ENCODE peak calls at places on chromosomes 4 and X, in four cellular contexts. S, G, R and J are unnamed samples.

GRCh38 chrX:77451041-77451440 is 3.9 kb downstream of the FGF16 start:
- DNase-seq in G (peak), R (no peak), S (no peak), J (no peak)

GRCh38 chrX:68112321-68112720 is 321.0 kb downstream of the OPHN1 start:
- DNase-seq in R (no peak), S (peak), G (no peak), J (no peak)

GRCh38 chr4:18291981-18292380 is 270.4 kb upstream of the LCORL start:
- DNase-seq in R (no peak), S (no peak), G (no peak), J (no peak)

GRCh38 chr4:2828758-2829181 is 14.9 kb upstream of the ADD1 start:
- DNase-seq in R (no peak), S (no peak), G (no peak), J (no peak)

GRCh38 chr4:128353791-128354190 is 66.2 kb upstream of the PGRMC2 start:
- DNase-seq in G (no peak), S (no peak), R (no peak), J (no peak)

GRCh38 chrX:12701625-12702024 is 89.6 kb upstream of the PRPS2 start:
- DNase-seq in S (peak), R (peak), G (peak), J (no peak)

GRCh38 chrX:132795211-132795610 is 163.2 kb downstream of the HS6ST2 start:
- DNase-seq in R (no peak), S (peak), G (no peak), J (no peak)

GRCh38 chr4:11741190-11741652 is 312.5 kb upstream of the HS3ST1 start:
- DNase-seq in G (no peak), S (no peak), R (no peak), J (no peak)

GRCh38 chr4:2793920-2794706 is 1.2 kb downstream of the SH3BP2 start:
- DNase-seq in R (no peak), G (no peak), S (peak), J (no peak)

GRCh38 chrX:15301924-15302323 is 13.5 kb downstream of the ASB11 start:
- DNase-seq in S (no peak), R (no peak), G (no peak), J (no peak)

GRCh38 chrX:41558531-41558930 is 111.4 kb downstream of the NYX start:
- DNase-seq in R (peak), S (peak), G (no peak), J (no peak)

GRCh38 chr4:179831274-179831673 is 2389.0 kb upstream of the AGA start:
- DNase-seq in S (no peak), G (no peak), R (no peak), J (no peak)

GRCh38 chr4:33411182-33411581 is 2691.0 kb downstream of the PCDH7 start:
- DNase-seq in G (no peak), R (no peak), S (no peak), J (no peak)

GRCh38 chrX:49270249-49270921 is 792 bp downstream of the PPP1R3F start:
- DNase-seq in S (peak), R (no peak), G (no peak), J (no peak)

GRCh38 chrX:10126044-10126443 is 30.7 kb upstream of the CLCN4 start:
- DNase-seq in R (no peak), S (no peak), G (no peak), J (no peak)

GRCh38 chr4:80798082-80798481 is 232.4 kb upstream of the BMP3 start:
- DNase-seq in R (no peak), S (no peak), G (no peak), J (no peak)

GRCh38 chrX:43939187-43939926 is 33.8 kb downstream of the NDP start:
- DNase-seq in G (no peak), R (peak), S (no peak), J (no peak)

GRCh38 chrX:65508851-65509250 is 25.7 kb downstream of the LAS1L start:
- DNase-seq in G (no peak), S (no peak), R (no peak), J (no peak)

GRCh38 chrX:71253253-71254091 is 468 bp downstream of the ZMYM3 start:
- DNase-seq in R (peak), S (peak), G (no peak), J (no peak)

GRCh38 chr4:1240721-1241465 is 8.0 kb downstream of the CTBP1 start:
- DNase-seq in G (no peak), R (no peak), S (no peak), J (peak)

GRCh38 chrX:9995855-9996339 is 28.7 kb downstream of the CLDN34 start:
- DNase-seq in G (no peak), S (peak), R (peak), J (no peak)

GRCh38 chrX:15471016-15471415 is 22.1 kb downstream of the PIR start:
- DNase-seq in G (no peak), S (peak), R (peak), J (no peak)

GRCh38 chr4:104575293-104575692 is 80.6 kb upstream of the CXXC4 start:
- DNase-seq in R (no peak), S (no peak), G (no peak), J (no peak)

GRCh38 chr4:8695237-8696219 is 103.0 kb downstream of the CPZ start:
- DNase-seq in S (no peak), G (no peak), R (no peak), J (no peak)

GRCh38 chr4:181085584-181085983 is 1157.6 kb upstream of the TENM3 start:
- DNase-seq in G (no peak), R (no peak), S (no peak), J (no peak)

GRCh38 chr4:155935389-155935986 is 18.2 kb downstream of the CTSO start:
- DNase-seq in G (no peak), S (no peak), R (no peak), J (no peak)

GRCh38 chr4:128347175-128347868 is 59.7 kb upstream of the PGRMC2 start:
- DNase-seq in R (no peak), G (no peak), S (no peak), J (no peak)

GRCh38 chrX:39957816-39958561 is 139.8 kb downstream of the BCOR start:
- DNase-seq in S (no peak), G (no peak), R (no peak), J (no peak)

GRCh38 chrX:15947648-15948317 is 93.2 kb upstream of the AP1S2 start:
- DNase-seq in R (peak), S (peak), G (peak), J (no peak)

GRCh38 chr4:139619644-139620043 is 46.0 kb upstream of the MGST2 start:
- DNase-seq in R (peak), S (peak), G (no peak), J (no peak)

GRCh38 chr4:173403051-173403450 is 4.1 kb upstream of the SCRG1 start:
- DNase-seq in S (no peak), G (no peak), R (no peak), J (no peak)

GRCh38 chrX:30712214-30712613 is 59.0 kb downstream of the GK start:
- DNase-seq in R (no peak), G (no peak), S (no peak), J (no peak)

GRCh38 chr4:111650553-111651183 is 494.6 kb upstream of the FAM241A start:
- DNase-seq in R (peak), G (no peak), S (peak), J (no peak)

DNA sequence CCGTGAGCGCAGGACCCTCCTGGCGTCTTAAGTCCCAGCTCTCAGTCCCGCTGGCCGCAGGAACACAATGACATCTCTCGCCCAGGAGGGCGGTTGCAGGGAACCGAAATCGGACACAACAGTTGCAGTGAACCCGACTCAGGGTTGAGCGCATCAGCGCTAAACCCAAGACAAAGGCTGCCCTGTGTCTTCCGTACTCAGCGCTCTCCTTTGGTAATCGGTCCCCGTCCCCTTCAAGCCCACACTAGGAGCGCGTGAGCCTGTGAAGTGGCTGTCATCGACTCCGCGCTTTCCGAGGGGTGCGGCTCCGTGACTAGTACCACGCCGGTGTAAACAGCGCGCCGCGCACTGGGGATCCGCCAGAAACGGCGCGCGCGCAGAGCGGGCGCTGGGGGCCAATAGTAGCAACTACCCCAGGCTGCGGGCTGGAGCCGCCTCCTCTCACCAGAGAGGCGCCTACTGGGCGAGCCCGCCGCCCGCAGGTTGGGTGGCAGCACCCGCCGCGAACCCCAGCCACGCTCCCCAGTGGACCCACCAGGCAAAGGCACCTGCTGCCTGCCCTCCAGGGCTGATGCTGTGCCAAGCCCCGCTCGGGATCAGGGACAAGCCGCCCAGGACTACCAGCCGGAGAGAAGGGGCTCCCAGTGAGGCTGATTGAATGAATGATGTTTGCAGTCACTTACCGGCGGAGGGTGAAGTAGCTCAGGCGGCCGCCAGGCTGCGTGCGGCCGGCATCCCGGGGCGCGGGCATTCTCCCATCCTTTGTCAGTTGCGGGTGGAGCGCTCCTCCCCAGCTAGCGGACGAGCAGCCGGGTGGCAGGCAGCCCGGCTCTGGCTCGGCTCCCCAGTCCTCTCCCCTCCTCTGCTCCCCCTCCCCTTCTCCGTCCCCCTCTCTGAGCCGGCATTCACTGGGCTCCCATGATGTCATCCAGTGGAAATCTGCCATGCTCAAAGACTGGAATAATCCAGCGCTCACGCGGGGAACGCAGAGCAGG is 370.4 kb upstream of the SMIM31 start:
- DNase-seq in R (peak), S (peak), G (no peak), J (no peak)
- TF ChIP-seq CTCF in R (peak), S (peak), G (no peak), J (no peak)

GRCh38 chr4:26660261-26660660 is 76.4 kb downstream of the TBC1D19 start:
- DNase-seq in R (no peak), S (no peak), G (no peak), J (no peak)
- TF ChIP-seq CTCF in R (no peak), S (no peak), G (no peak), J (no peak)

GRCh38 chr4:56995525-56995924 is 16.8 kb downstream of the POLR2B start:
- DNase-seq in G (no peak), R (peak), S (no peak), J (no peak)

GRCh38 chr4:56986952-56987351 is 8.3 kb downstream of the POLR2B start:
- DNase-seq in R (no peak), S (no peak), G (no peak), J (no peak)

GRCh38 chr4:56986192-56986591 is 7.5 kb downstream of the POLR2B start:
- DNase-seq in R (no peak), S (no peak), G (no peak), J (no peak)

GRCh38 chr4:56990109-56990508 is 11.4 kb downstream of the POLR2B start:
- DNase-seq in G (no peak), R (no peak), S (no peak), J (no peak)
- TF ChIP-seq CTCF in G (no peak), R (no peak), S (no peak), J (no peak)

GRCh38 chr4:183936047-183936446 is 30.9 kb downstream of the STOX2 start:
- DNase-seq in S (peak), R (no peak), G (no peak), J (no peak)

GRCh38 chr4:183940807-183941310 is 35.8 kb downstream of the STOX2 start:
- DNase-seq in R (no peak), S (no peak), G (no peak), J (no peak)

GRCh38 chr4:183936574-183937335 is 31.6 kb downstream of the STOX2 start:
- DNase-seq in R (no peak), G (no peak), S (no peak), J (no peak)

GRCh38 chr4:183932576-183932975 is 27.5 kb downstream of the STOX2 start:
- DNase-seq in G (no peak), R (no peak), S (no peak), J (no peak)

DNA sequence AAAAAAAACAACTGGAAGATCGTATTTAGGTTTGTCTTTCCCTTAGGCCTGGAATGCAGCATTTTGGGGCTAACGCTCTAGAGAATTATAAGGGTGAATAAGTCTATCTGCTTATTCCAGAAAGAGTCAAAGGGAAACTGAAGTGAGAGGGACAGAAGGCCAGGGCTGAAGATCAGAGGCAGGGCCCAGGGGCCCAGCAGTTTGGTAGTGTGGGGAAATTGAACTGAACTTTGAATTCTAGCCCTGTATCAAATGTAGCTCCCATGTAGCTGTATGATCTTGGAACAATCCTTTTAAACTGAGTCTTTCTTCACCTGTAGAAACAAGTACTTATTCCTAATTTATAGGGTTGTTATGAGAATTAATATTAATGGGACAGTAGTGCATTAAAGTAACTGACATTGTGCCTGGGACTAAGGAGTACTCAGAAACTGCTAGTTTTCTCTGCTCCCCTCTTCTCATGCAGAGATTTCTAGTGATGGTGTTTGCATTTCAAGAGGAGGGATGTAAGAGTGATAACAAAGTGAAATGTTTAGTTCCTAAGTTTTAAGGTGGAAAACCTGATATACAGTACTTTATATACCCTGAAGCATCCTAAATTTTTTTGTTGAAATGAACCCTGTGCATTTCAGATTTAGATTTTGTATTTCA is 30.4 kb downstream of the STOX2 start:
- DNase-seq in R (no peak), G (no peak), S (no peak), J (no peak)
- TF ChIP-seq CTCF in R (no peak), G (no peak), S (no peak), J (no peak)

GRCh38 chr4:184472540-184473264 is 1.6 kb downstream of the IRF2 start:
- DNase-seq in G (no peak), S (peak), R (peak), J (no peak)
- TF ChIP-seq CTCF in G (no peak), S (peak), R (no peak), J (no peak)

GRCh38 chrX:135688137-135688536 is 25.3 kb upstream of the CT45A1 start:
- DNase-seq in S (peak), R (peak), G (no peak), J (no peak)
- TF ChIP-seq CTCF in S (peak), R (peak), G (peak), J (no peak)

GRCh38 chr4:92047209-92047877 is 256.4 kb upstream of the GRID2 start:
- DNase-seq in S (peak), R (peak), G (no peak), J (no peak)
- TF ChIP-seq CTCF in S (no peak), R (no peak), G (no peak), J (peak)